ENCODE peak calls at places on chromosomes 7 and 10, in ten cellular contexts. X is tibial nerve; D is LoVo; N is hypothalamus; P is left lung; L is fibroblast of pulmonary artery; T is nephron progenitor cell; M is fibroblast of the conjunctiva; A is activated CD4-positive, alpha-beta T cell treated with anti-CD3 and anti-CD28 coated beads, Interleukin-2, amount 50 U/mL, for 48 hours; B is NCI-H1930. K is an unnamed sample.

GRCh38 chr7:1852781-1853618 is 182.9 kb downstream of the ELFN1 start:
- DNase-seq in X (no peak), D (no peak), N (no peak), P (peak), L (no peak), T (peak), M (no peak), A (no peak), B (no peak), K (peak)

GRCh38 chr10:34523017-34523767 is 291.9 kb downstream of the PARD3 start:
- DNase-seq in X (no peak), D (no peak), N (no peak), P (no peak), L (no peak), T (no peak), M (no peak), A (no peak), B (no peak), K (no peak)

GRCh38 chr10:48450811-48451466 is 144.5 kb downstream of the MAPK8 start:
- DNase-seq in X (no peak), D (no peak), N (no peak), P (no peak), L (no peak), T (no peak), M (no peak), A (no peak), B (no peak), K (no peak)

GRCh38 chr10:113704637-113705343 is 25.1 kb downstream of the CASP7 start:
- DNase-seq in X (peak), D (peak), N (no peak), P (no peak), L (peak), T (peak), M (peak), A (peak), B (no peak), K (no peak)

GRCh38 chr10:13450078-13450477 is 78.7 kb downstream of the BEND7 start:
- DNase-seq in X (no peak), D (no peak), N (no peak), P (no peak), L (peak), T (no peak), M (peak), A (no peak), B (no peak), K (no peak)

GRCh38 chr10:3484306-3485187 is 300.5 kb downstream of the KLF6 start:
- DNase-seq in X (no peak), D (no peak), N (no peak), P (no peak), L (peak), T (no peak), M (no peak), A (no peak), B (no peak), K (no peak)

GRCh38 chr7:114345494-114345893 is 69.1 kb upstream of the FOXP2 start:
- DNase-seq in X (no peak), D (no peak), N (no peak), P (no peak), L (peak), T (no peak), M (peak), A (no peak), B (no peak), K (no peak)

GRCh38 chr7:20554072-20554471 is 61.4 kb upstream of the ABCB5 start:
- DNase-seq in X (no peak), D (no peak), N (no peak), P (no peak), L (no peak), T (no peak), M (no peak), A (no peak), B (no peak), K (no peak)

GRCh38 chr7:593324-594115 is 73.9 kb upstream of the PDGFA start:
- DNase-seq in X (no peak), D (no peak), N (no peak), P (no peak), L (no peak), T (no peak), M (no peak), A (peak), B (no peak), K (no peak)

GRCh38 chr7:112067609-112068540 is 138.3 kb downstream of the DOCK4 start:
- DNase-seq in X (no peak), D (no peak), N (no peak), P (no peak), L (no peak), T (no peak), M (no peak), A (no peak), B (no peak), K (no peak)

GRCh38 chr10:110003524-110003885 is 4.3 kb upstream of the ADD3 start:
- DNase-seq in X (no peak), D (no peak), N (no peak), P (no peak), L (no peak), T (no peak), M (no peak), A (no peak), B (no peak), K (no peak)

GRCh38 chr7:118436663-118437062 is 212.2 kb downstream of the ANKRD7 start:
- DNase-seq in X (no peak), D (no peak), N (no peak), P (no peak), L (no peak), T (no peak), M (no peak), A (no peak), B (no peak), K (no peak)

GRCh38 chr7:20164420-20165145 is 52.6 kb downstream of the MACC1 start:
- DNase-seq in X (peak), D (no peak), N (no peak), P (no peak), L (peak), T (no peak), M (no peak), A (no peak), B (no peak), K (no peak)

GRCh38 chr7:99997545-99998137 is 17.8 kb upstream of the ZKSCAN1 start:
- DNase-seq in X (no peak), D (no peak), N (peak), P (peak), L (peak), T (no peak), M (no peak), A (peak), B (peak), K (no peak)

GRCh38 chr7:134907639-134908038 is 78.7 kb upstream of the AGBL3 start:
- DNase-seq in X (no peak), D (no peak), N (no peak), P (no peak), L (peak), T (no peak), M (no peak), A (no peak), B (no peak), K (no peak)

GRCh38 chr10:98450618-98451017 is 3.9 kb upstream of the HPS1 start:
- DNase-seq in X (no peak), D (no peak), N (no peak), P (no peak), L (no peak), T (no peak), M (no peak), A (no peak), B (no peak), K (no peak)

GRCh38 chr10:124534231-124534798 is 72.7 kb downstream of the LHPP start:
- DNase-seq in X (no peak), D (no peak), N (no peak), P (peak), L (peak), T (peak), M (peak), A (no peak), B (no peak), K (no peak)

GRCh38 chr7:16702433-16702832 is 51.1 kb upstream of the TSPAN13 start:
- DNase-seq in X (no peak), D (no peak), N (no peak), P (no peak), L (peak), T (no peak), M (no peak), A (no peak), B (no peak), K (no peak)

GRCh38 chr7:98863601-98864000 is 6.2 kb downstream of the TMEM130 start:
- DNase-seq in X (no peak), D (no peak), N (no peak), P (no peak), L (no peak), T (no peak), M (no peak), A (no peak), B (no peak), K (no peak)

GRCh38 chr7:50119815-50120637 is 27.0 kb upstream of the ZPBP start:
- DNase-seq in X (no peak), D (no peak), N (no peak), P (no peak), L (no peak), T (peak), M (no peak), A (peak), B (no peak), K (no peak)

GRCh38 chr10:5349362-5349761 is 15.4 kb upstream of the UCN3 start:
- DNase-seq in X (no peak), D (no peak), N (no peak), P (no peak), L (no peak), T (no peak), M (no peak), A (no peak), B (no peak), K (no peak)

GRCh38 chr10:88932539-88933256 is 19.9 kb downstream of the ACTA2 start:
- DNase-seq in X (peak), D (peak), N (peak), P (peak), L (peak), T (peak), M (peak), A (peak), B (no peak), K (no peak)

GRCh38 chr7:11742496-11742895 is 89.5 kb downstream of the THSD7A start:
- DNase-seq in X (no peak), D (no peak), N (no peak), P (no peak), L (peak), T (no peak), M (no peak), A (no peak), B (no peak), K (no peak)

GRCh38 chr7:74093671-74094223 is 10.1 kb downstream of the LIMK1 start:
- DNase-seq in X (no peak), D (no peak), N (no peak), P (no peak), L (no peak), T (no peak), M (no peak), A (no peak), B (no peak), K (peak)

GRCh38 chr10:112811741-112812551 is 138.1 kb upstream of the TCF7L2 start:
- DNase-seq in X (no peak), D (peak), N (no peak), P (peak), L (peak), T (no peak), M (peak), A (no peak), B (no peak), K (peak)

GRCh38 chr10:74150151-74151056 is at the start of gene AP3M1:
- DNase-seq in X (peak), D (peak), N (peak), P (peak), L (no peak), T (peak), M (no peak), A (peak), B (peak), K (peak)

GRCh38 chr10:8584666-8585065 is 530.2 kb downstream of the GATA3 start:
- DNase-seq in X (no peak), D (no peak), N (no peak), P (no peak), L (no peak), T (no peak), M (no peak), A (no peak), B (no peak), K (no peak)

GRCh38 chr10:93917814-93918213 is 24.0 kb downstream of the SLC35G1 start:
- DNase-seq in X (no peak), D (no peak), N (no peak), P (no peak), L (no peak), T (no peak), M (no peak), A (no peak), B (no peak), K (no peak)

GRCh38 chr7:78970440-78970916 is 483.0 kb downstream of the MAGI2 start:
- DNase-seq in X (no peak), D (no peak), N (no peak), P (no peak), L (no peak), T (no peak), M (no peak), A (no peak), B (no peak), K (no peak)

GRCh38 chr10:12432402-12433189 is 83.2 kb downstream of the CAMK1D start:
- DNase-seq in X (no peak), D (no peak), N (no peak), P (no peak), L (no peak), T (no peak), M (no peak), A (no peak), B (no peak), K (no peak)

K was measured in suprapubic skin.